ENCODE peak calls at places on chromosomes 3 and 15, in six cellular contexts. C is neural progenitor cell, J is sigmoid colon, D is left ventricle myocardium inferior, K is neuronal stem cell, Q is psoas muscle. R is an unnamed sample.

GRCh38 chr15:67870868-67871408 is 31.1 kb upstream of the RNU6-1 start:
- DNase-seq in C (no peak), J (no peak), D (no peak), K (no peak), Q (no peak), R (no peak)

GRCh38 chr3:133851931-133852330 is 43.8 kb downstream of the RAB6B start:
- DNase-seq in C (no peak), J (no peak), D (no peak), K (no peak), Q (no peak), R (no peak)

GRCh38 chr3:155843569-155843968 is 10.7 kb downstream of the SLC33A1 start:
- DNase-seq in C (no peak), J (no peak), D (no peak), K (no peak), Q (no peak), R (no peak)

GRCh38 chr3:25582242-25582641 is 82.5 kb downstream of the TOP2B start:
- DNase-seq in C (no peak), J (no peak), D (no peak), K (no peak), Q (no peak), R (peak; percentile 67)

GRCh38 chr3:71989165-71989564 is 204.2 kb upstream of the PROK2 start:
- DNase-seq in C (no peak), J (no peak), D (no peak), K (no peak), Q (no peak), R (no peak)

GRCh38 chr3:69914395-69914794 is 85.1 kb upstream of the SAMMSON start:
- DNase-seq in C (no peak), J (no peak), D (no peak), K (no peak), Q (no peak), R (no peak)

GRCh38 chr3:43328653-43329052 is 42.3 kb downstream of the SNRK start:
- DNase-seq in C (no peak), J (no peak), D (no peak), K (no peak), Q (no peak), R (no peak)

GRCh38 chr3:32000877-32001276 is 19.3 kb downstream of the ZNF860 start:
- DNase-seq in C (no peak), J (no peak), D (no peak), K (no peak), Q (no peak), R (no peak)

GRCh38 chr3:16550305-16550675 is 36.8 kb upstream of the RFTN1 start:
- DNase-seq in C (no peak), J (no peak), D (no peak), K (no peak), Q (no peak), R (no peak)

GRCh38 chr3:59006791-59007517 is 42.9 kb downstream of the CFAP20DC start:
- DNase-seq in C (no peak), J (no peak), D (peak; percentile 37), K (no peak), Q (peak; percentile 56), R (no peak)

GRCh38 chr3:16834753-16835152 is 50.0 kb upstream of the PLCL2 start:
- DNase-seq in C (no peak), J (no peak), D (no peak), K (no peak), Q (no peak), R (no peak)

GRCh38 chr3:64988188-64988587 is 300.4 kb upstream of the ADAMTS9 start:
- DNase-seq in C (no peak), J (no peak), D (no peak), K (no peak), Q (no peak), R (no peak)

GRCh38 chr3:195549931-195550519 is 6.9 kb upstream of the PPP1R2 start:
- DNase-seq in C (no peak), J (no peak), D (no peak), K (no peak), Q (no peak), R (no peak)

GRCh38 chr15:57457726-57458125 is 81.4 kb downstream of the CGNL1 start:
- DNase-seq in C (no peak), J (no peak), D (no peak), K (no peak), Q (no peak), R (no peak)

GRCh38 chr15:93182806-93183205 is 93.8 kb upstream of the RGMA start:
- DNase-seq in C (peak; percentile 49), J (no peak), D (no peak), K (no peak), Q (no peak), R (no peak)

GRCh38 chr3:185729335-185729715 is 95.5 kb downstream of the IGF2BP2 start:
- DNase-seq in C (no peak), J (no peak), D (no peak), K (no peak), Q (no peak), R (no peak)
- H3K4me3 ChIP-seq in C (no peak overlapping the region), J (no peak overlapping the region), D (no peak overlapping the region), K (no peak overlapping the region), Q (no peak overlapping the region), R (no peak overlapping the region)

GRCh38 chr15:60530653-60531052 is 51.7 kb upstream of the ICE2 start:
- DNase-seq in C (no peak), J (no peak), D (no peak), K (no peak), Q (no peak), R (peak; percentile 60)
- H3K4me1 ChIP-seq in C (no peaks in the 10 kb centered on the region), J (no peaks in the 10 kb centered on the region), D (peaks cover 45% of the 10 kb centered on the region), K (no peaks in the 10 kb centered on the region), Q (peaks cover 83% of the 10 kb centered on the region), R (peaks cover 70% of the 10 kb centered on the region)

DNA sequence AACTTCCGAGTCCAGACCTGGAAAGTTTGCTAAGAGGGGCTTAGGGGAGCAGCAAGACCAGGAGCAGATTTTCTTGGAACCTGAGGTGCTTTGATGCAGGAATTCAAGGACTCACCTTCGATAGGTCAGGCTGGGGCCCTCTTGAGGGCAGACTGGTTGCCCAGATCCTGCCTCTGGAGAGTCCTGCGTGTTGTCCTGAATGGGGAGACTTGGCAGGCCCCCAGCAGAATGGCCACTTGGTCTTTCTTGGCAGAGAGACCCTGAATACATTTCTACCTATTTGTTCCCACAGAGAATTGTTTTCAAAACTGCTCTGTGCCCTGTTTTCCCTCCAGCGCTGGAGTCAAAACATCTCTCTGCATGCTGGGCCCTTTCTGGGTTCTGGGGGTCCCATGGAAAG is 4.2 kb downstream of the KLF13 start:
- DNase-seq in C (no peak), J (no peak), D (peak; percentile 68), K (no peak), Q (peak; percentile 59), R (no peak)
- H3K4me3 ChIP-seq in C (no peak overlapping the region), J (no peak overlapping the region), D (peak overlapping the region; percentile 97), K (no peak overlapping the region), Q (no peak overlapping the region), R (no peak overlapping the region)

GRCh38 chr15:81301385-81301784 is 22.6 kb downstream of the STARD5 start:
- DNase-seq in C (no peak), J (no peak), D (no peak), K (no peak), Q (no peak), R (no peak)

GRCh38 chr15:81301815-81302399 is 22.0 kb downstream of the STARD5 start:
- DNase-seq in C (no peak), J (no peak), D (no peak), K (no peak), Q (no peak), R (no peak)

GRCh38 chr15:81298606-81299005 is 25.3 kb downstream of the STARD5 start:
- DNase-seq in C (no peak), J (no peak), D (no peak), K (no peak), Q (no peak), R (no peak)

GRCh38 chr15:81297580-81298575 is 26.1 kb downstream of the STARD5 start:
- DNase-seq in C (no peak), J (no peak), D (no peak), K (no peak), Q (no peak), R (no peak)

DNA sequence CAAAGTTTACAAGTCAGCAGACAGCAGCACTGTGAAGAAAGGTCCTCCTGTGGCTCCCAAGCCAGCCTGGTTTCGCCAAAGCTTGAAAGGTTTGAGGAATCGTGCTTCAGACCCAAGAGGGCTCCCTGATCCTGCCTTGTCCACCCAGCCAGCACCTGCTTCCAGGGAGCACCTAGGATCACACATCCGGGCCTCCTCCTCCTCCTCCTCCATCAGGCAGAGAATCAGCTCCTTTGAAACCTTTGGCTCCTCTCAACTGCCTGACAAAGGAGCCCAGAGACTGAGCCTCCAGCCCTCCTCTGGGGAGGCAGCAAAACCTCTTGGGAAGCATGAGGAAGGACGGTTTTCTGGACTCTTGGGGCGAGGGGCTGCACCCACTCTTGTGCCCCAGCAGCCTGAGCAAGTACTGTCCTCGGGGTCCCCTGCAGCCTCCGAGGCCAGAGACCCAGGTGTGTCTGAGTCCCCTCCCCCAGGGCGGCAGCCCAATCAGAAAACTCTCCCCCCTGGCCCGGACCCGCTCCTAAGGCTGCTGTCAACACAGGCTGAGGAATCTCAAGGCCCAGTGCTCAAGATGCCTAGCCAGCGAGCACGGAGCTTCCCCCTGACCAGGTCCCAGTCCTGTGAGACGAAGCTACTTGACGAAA is 24.2 kb downstream of the STARD5 start:
- DNase-seq in C (no peak), J (no peak), D (no peak), K (no peak), Q (no peak), R (no peak)
- H3K4me1 ChIP-seq in C (peaks cover 22% of the 10 kb centered on the region), J (peaks cover 6% of the 10 kb centered on the region), D (peaks cover 35% of the 10 kb centered on the region), K (peaks cover 4% of the 10 kb centered on the region), Q (no peaks in the 10 kb centered on the region), R (peaks cover 2% of the 10 kb centered on the region)

R was measured in HAP-1.